ENCODE peak calls at places on chromosomes 1 and 21, in ten cellular contexts. One of them, this sample, is unnamed.
A peak's percentile ranks its signal among the peaks of the same experiment; 100 is the strongest.

GRCh38 chr1:197600751-197601150 is 174.5 kb downstream of the DENND1B start:
- DNase-seq in transverse colon: no peak
- DNase-seq in fibroblast of lung: no peak
- DNase-seq in Peyer's patch: no peak
- DNase-seq in CD8-positive, alpha-beta T cell: no peak
- DNase-seq in HCT116: no peak
- DNase-seq in cardiac muscle cell: no peak
- DNase-seq in astrocyte: no peak
- DNase-seq in stomach: no peak
- DNase-seq in thoracic aorta: no peak
- DNase-seq in this sample: no peak

GRCh38 chr1:63713041-63713440 is 60.8 kb upstream of the ROR1 start:
- DNase-seq in thoracic aorta: no peak
- DNase-seq in CD8-positive, alpha-beta T cell: no peak
- DNase-seq in Peyer's patch: no peak
- DNase-seq in transverse colon: no peak
- DNase-seq in stomach: no peak
- DNase-seq in cardiac muscle cell: no peak
- DNase-seq in astrocyte: no peak
- DNase-seq in fibroblast of lung: no peak
- DNase-seq in HCT116: no peak
- DNase-seq in this sample: no peak

GRCh38 chr1:4964634-4965345 is 310.4 kb downstream of the AJAP1 start:
- DNase-seq in stomach: no peak
- DNase-seq in CD8-positive, alpha-beta T cell: no peak
- DNase-seq in fibroblast of lung: no peak
- DNase-seq in Peyer's patch: no peak
- DNase-seq in astrocyte: no peak
- DNase-seq in thoracic aorta: no peak
- DNase-seq in transverse colon: no peak
- DNase-seq in cardiac muscle cell: no peak
- DNase-seq in HCT116: no peak
- DNase-seq in this sample: no peak

GRCh38 chr1:21099034-21099868 is 77.4 kb downstream of the EIF4G3 start:
- DNase-seq in thoracic aorta: no peak
- DNase-seq in HCT116: no peak
- DNase-seq in transverse colon: no peak
- DNase-seq in cardiac muscle cell: no peak
- DNase-seq in astrocyte: no peak
- DNase-seq in stomach: no peak
- DNase-seq in fibroblast of lung: peak; percentile 79
- DNase-seq in Peyer's patch: no peak
- DNase-seq in CD8-positive, alpha-beta T cell: no peak
- DNase-seq in this sample: no peak

GRCh38 chr1:8239039-8239305 is 78.9 kb upstream of the SLC45A1 start:
- DNase-seq in astrocyte: peak; percentile 46
- DNase-seq in Peyer's patch: peak; percentile 68
- DNase-seq in HCT116: peak; percentile 29
- DNase-seq in fibroblast of lung: peak; percentile 76
- DNase-seq in transverse colon: peak; percentile 66
- DNase-seq in CD8-positive, alpha-beta T cell: no peak
- DNase-seq in stomach: peak; percentile 37
- DNase-seq in cardiac muscle cell: no peak
- DNase-seq in thoracic aorta: no peak
- DNase-seq in this sample: peak; percentile 9

GRCh38 chr1:21451212-21451611 is 11.3 kb downstream of the NBPF3 start:
- DNase-seq in stomach: no peak
- DNase-seq in Peyer's patch: no peak
- DNase-seq in thoracic aorta: no peak
- DNase-seq in CD8-positive, alpha-beta T cell: no peak
- DNase-seq in cardiac muscle cell: no peak
- DNase-seq in transverse colon: no peak
- DNase-seq in HCT116: no peak
- DNase-seq in astrocyte: peak; percentile 84
- DNase-seq in fibroblast of lung: peak; percentile 84
- DNase-seq in this sample: no peak

GRCh38 chr1:33161061-33161681 is 20.7 kb downstream of the TRIM62 start:
- DNase-seq in transverse colon: no peak
- DNase-seq in HCT116: no peak
- DNase-seq in Peyer's patch: no peak
- DNase-seq in stomach: no peak
- DNase-seq in CD8-positive, alpha-beta T cell: no peak
- DNase-seq in astrocyte: peak; percentile 39
- DNase-seq in cardiac muscle cell: no peak
- DNase-seq in fibroblast of lung: peak; percentile 49
- DNase-seq in thoracic aorta: no peak
- DNase-seq in this sample: no peak

GRCh38 chr1:2236695-2237677 is 8.9 kb downstream of the SKI start:
- DNase-seq in CD8-positive, alpha-beta T cell: no peak
- DNase-seq in stomach: no peak
- DNase-seq in astrocyte: no peak
- DNase-seq in fibroblast of lung: no peak
- DNase-seq in transverse colon: no peak
- DNase-seq in thoracic aorta: no peak
- DNase-seq in HCT116: no peak
- DNase-seq in cardiac muscle cell: no peak
- DNase-seq in Peyer's patch: peak; percentile 80
- DNase-seq in this sample: peak; percentile 72

GRCh38 chr21:45163413-45164123 is 89.2 kb downstream of the ADARB1 start:
- DNase-seq in thoracic aorta: no peak
- DNase-seq in HCT116: no peak
- DNase-seq in cardiac muscle cell: no peak
- DNase-seq in fibroblast of lung: no peak
- DNase-seq in transverse colon: no peak
- DNase-seq in astrocyte: no peak
- DNase-seq in CD8-positive, alpha-beta T cell: no peak
- DNase-seq in Peyer's patch: no peak
- DNase-seq in stomach: no peak
- DNase-seq in this sample: no peak

GRCh38 chr21:45162809-45163208 is 88.4 kb downstream of the ADARB1 start:
- DNase-seq in stomach: no peak
- DNase-seq in astrocyte: no peak
- DNase-seq in Peyer's patch: no peak
- DNase-seq in fibroblast of lung: no peak
- DNase-seq in thoracic aorta: no peak
- DNase-seq in HCT116: no peak
- DNase-seq in cardiac muscle cell: no peak
- DNase-seq in transverse colon: no peak
- DNase-seq in CD8-positive, alpha-beta T cell: no peak
- DNase-seq in this sample: no peak

GRCh38 chr21:45162115-45162514 is 87.7 kb downstream of the ADARB1 start:
- DNase-seq in astrocyte: no peak
- DNase-seq in fibroblast of lung: no peak
- DNase-seq in cardiac muscle cell: no peak
- DNase-seq in HCT116: no peak
- DNase-seq in CD8-positive, alpha-beta T cell: no peak
- DNase-seq in stomach: no peak
- DNase-seq in transverse colon: no peak
- DNase-seq in Peyer's patch: no peak
- DNase-seq in thoracic aorta: no peak
- DNase-seq in this sample: no peak

GRCh38 chr21:45158491-45159423 is 84.4 kb downstream of the ADARB1 start:
- DNase-seq in Peyer's patch: no peak
- DNase-seq in astrocyte: no peak
- DNase-seq in transverse colon: no peak
- DNase-seq in cardiac muscle cell: no peak
- DNase-seq in HCT116: no peak
- DNase-seq in fibroblast of lung: no peak
- DNase-seq in stomach: no peak
- DNase-seq in thoracic aorta: no peak
- DNase-seq in CD8-positive, alpha-beta T cell: no peak
- DNase-seq in this sample: no peak

DNA sequence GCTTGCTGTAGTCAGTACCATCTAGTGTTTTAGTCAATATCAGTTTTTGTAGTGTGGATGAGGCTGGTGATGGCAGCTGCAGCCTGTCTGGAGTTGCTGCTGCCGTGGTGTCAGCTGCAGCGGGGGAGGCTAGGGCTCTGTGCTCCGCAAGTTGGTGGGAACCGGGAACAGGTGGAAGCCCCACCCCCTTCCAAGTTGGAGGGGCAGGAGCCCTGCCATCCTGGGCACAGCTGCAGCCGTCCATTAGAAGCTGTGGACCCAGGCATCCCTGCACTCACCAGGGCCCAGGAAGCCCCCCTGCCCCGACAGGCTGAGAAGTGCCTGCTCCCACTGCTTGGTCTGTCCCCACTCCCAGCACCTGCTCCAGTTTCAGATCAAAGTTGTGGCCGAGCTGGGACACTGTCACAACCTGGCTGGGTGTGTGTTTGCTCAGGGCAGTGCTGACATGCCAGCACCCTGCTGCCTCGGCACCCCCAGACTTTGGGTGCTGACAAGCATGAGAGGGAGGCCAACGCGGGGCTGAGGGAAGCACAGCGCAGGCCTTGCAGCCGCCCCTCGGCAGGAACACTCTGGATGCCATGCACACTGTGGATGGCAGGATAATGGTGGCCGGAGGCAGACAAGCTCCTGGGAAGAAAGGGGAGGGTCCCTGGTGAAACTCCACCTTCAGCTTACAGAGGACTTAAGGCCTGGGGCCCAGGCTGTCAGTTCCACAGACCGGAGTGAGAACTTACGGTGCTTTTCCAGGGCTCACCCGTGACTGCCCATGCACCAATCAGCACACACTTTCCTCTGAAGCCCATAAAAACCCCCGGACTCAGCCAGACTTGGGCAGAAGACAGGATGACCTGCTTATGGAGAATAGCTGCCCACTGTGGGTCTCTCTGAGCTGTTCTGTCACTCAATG is 86.9 kb downstream of the ADARB1 start:
- DNase-seq in astrocyte: no peak
- DNase-seq in transverse colon: no peak
- DNase-seq in fibroblast of lung: no peak
- DNase-seq in HCT116: no peak
- DNase-seq in stomach: no peak
- DNase-seq in CD8-positive, alpha-beta T cell: no peak
- DNase-seq in cardiac muscle cell: peak; percentile 27
- DNase-seq in Peyer's patch: no peak
- DNase-seq in thoracic aorta: no peak
- DNase-seq in this sample: no peak
- H3K9me3 ChIP-seq in astrocyte: peaks cover 2% of the 10 kb centered on the region
- H3K9me3 ChIP-seq in transverse colon: no peaks in the 10 kb centered on the region
- H3K9me3 ChIP-seq in fibroblast of lung: no peaks in the 10 kb centered on the region
- H3K9me3 ChIP-seq in HCT116: no peaks in the 10 kb centered on the region
- H3K9me3 ChIP-seq in stomach: no peaks in the 10 kb centered on the region
- H3K9me3 ChIP-seq in CD8-positive, alpha-beta T cell: no peaks in the 10 kb centered on the region
- H3K9me3 ChIP-seq in cardiac muscle cell: no peaks in the 10 kb centered on the region
- H3K9me3 ChIP-seq in Peyer's patch: no peaks in the 10 kb centered on the region
- H3K9me3 ChIP-seq in thoracic aorta: no peaks in the 10 kb centered on the region
- H3K9me3 ChIP-seq in this sample: no peaks in the 10 kb centered on the region

GRCh38 chr1:227603327-227603726 is 40.0 kb downstream of the ZNF678 start:
- DNase-seq in transverse colon: no peak
- DNase-seq in stomach: no peak
- DNase-seq in cardiac muscle cell: no peak
- DNase-seq in astrocyte: no peak
- DNase-seq in thoracic aorta: no peak
- DNase-seq in Peyer's patch: no peak
- DNase-seq in CD8-positive, alpha-beta T cell: no peak
- DNase-seq in fibroblast of lung: no peak
- DNase-seq in HCT116: no peak
- DNase-seq in this sample: no peak

GRCh38 chr1:227607336-227607898 is 44.1 kb downstream of the ZNF678 start:
- DNase-seq in Peyer's patch: no peak
- DNase-seq in HCT116: no peak
- DNase-seq in thoracic aorta: no peak
- DNase-seq in transverse colon: no peak
- DNase-seq in cardiac muscle cell: no peak
- DNase-seq in astrocyte: no peak
- DNase-seq in CD8-positive, alpha-beta T cell: no peak
- DNase-seq in fibroblast of lung: no peak
- DNase-seq in stomach: no peak
- DNase-seq in this sample: no peak

DNA sequence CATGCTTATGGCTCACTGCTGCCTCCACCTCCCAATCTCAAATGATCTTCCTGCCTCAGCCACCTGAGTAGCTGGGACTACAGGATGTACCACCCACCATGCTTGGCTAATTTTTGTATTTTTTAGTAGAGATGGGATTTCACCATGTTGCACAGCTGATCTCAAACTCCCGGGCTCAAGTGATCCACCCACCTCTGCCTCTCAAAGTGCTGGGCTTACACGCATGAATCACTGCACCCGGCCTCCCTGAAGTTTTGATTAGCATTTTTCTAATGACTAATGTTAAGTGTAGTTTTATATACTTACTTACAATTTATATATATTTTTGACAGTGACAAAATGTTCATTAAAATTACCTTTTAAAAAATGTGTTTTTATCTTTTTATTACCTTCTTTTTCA is 41.1 kb downstream of the ZNF678 start:
- DNase-seq in cardiac muscle cell: no peak
- DNase-seq in HCT116: no peak
- DNase-seq in stomach: no peak
- DNase-seq in transverse colon: no peak
- DNase-seq in astrocyte: peak; percentile 7
- DNase-seq in CD8-positive, alpha-beta T cell: no peak
- DNase-seq in thoracic aorta: no peak
- DNase-seq in fibroblast of lung: no peak
- DNase-seq in Peyer's patch: no peak
- DNase-seq in this sample: no peak
- H3K9me3 ChIP-seq in cardiac muscle cell: no peaks in the 10 kb centered on the region
- H3K9me3 ChIP-seq in HCT116: peaks cover 14% of the 10 kb centered on the region
- H3K9me3 ChIP-seq in stomach: peaks cover 85% of the 10 kb centered on the region
- H3K9me3 ChIP-seq in transverse colon: peaks cover 48% of the 10 kb centered on the region
- H3K9me3 ChIP-seq in astrocyte: peaks cover 5% of the 10 kb centered on the region
- H3K9me3 ChIP-seq in CD8-positive, alpha-beta T cell: no peaks in the 10 kb centered on the region
- H3K9me3 ChIP-seq in thoracic aorta: peaks cover 5% of the 10 kb centered on the region
- H3K9me3 ChIP-seq in fibroblast of lung: no peaks in the 10 kb centered on the region
- H3K9me3 ChIP-seq in Peyer's patch: peaks cover 21% of the 10 kb centered on the region
- H3K9me3 ChIP-seq in this sample: peaks cover 98% of the 10 kb centered on the region

DNA sequence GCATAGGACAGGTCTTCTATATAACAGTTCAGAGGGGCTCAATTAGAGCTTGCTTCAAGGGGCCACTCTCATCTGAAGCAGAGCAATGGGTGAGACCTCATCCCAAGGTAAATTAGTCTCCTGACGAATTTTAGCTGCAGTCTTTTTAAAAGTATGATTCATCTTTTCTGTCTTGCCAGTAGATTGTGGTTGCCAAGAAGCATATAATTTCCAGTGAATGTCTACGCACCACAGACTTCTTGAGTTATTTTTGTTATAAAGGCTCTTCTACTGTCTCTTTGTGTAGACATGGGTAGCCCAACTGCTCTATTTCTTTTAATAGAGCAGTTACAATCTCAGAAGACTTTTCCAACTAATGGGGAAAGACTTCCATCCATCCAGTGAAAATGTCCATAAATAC is 108.9 kb upstream of the FMN2 start:
- DNase-seq in thoracic aorta: no peak
- DNase-seq in fibroblast of lung: no peak
- DNase-seq in astrocyte: peak; percentile 43
- DNase-seq in HCT116: no peak
- DNase-seq in Peyer's patch: no peak
- DNase-seq in cardiac muscle cell: no peak
- DNase-seq in stomach: no peak
- DNase-seq in transverse colon: no peak
- DNase-seq in CD8-positive, alpha-beta T cell: no peak
- DNase-seq in this sample: no peak
- H3K9me3 ChIP-seq in thoracic aorta: no peaks in the 10 kb centered on the region
- H3K9me3 ChIP-seq in fibroblast of lung: no peaks in the 10 kb centered on the region
- H3K9me3 ChIP-seq in astrocyte: peaks cover 3% of the 10 kb centered on the region
- H3K9me3 ChIP-seq in HCT116: no peaks in the 10 kb centered on the region
- H3K9me3 ChIP-seq in Peyer's patch: peaks cover 6% of the 10 kb centered on the region
- H3K9me3 ChIP-seq in cardiac muscle cell: no peaks in the 10 kb centered on the region
- H3K9me3 ChIP-seq in stomach: peaks cover 43% of the 10 kb centered on the region
- H3K9me3 ChIP-seq in transverse colon: peaks cover 7% of the 10 kb centered on the region
- H3K9me3 ChIP-seq in CD8-positive, alpha-beta T cell: peaks cover 17% of the 10 kb centered on the region
- H3K9me3 ChIP-seq in this sample: peaks cover 66% of the 10 kb centered on the region

GRCh38 chr1:44881011-44881632 is 38.1 kb upstream of the PTCH2 start:
- DNase-seq in Peyer's patch: no peak
- DNase-seq in HCT116: no peak
- DNase-seq in CD8-positive, alpha-beta T cell: no peak
- DNase-seq in stomach: no peak
- DNase-seq in astrocyte: peak; percentile 91
- DNase-seq in transverse colon: no peak
- DNase-seq in cardiac muscle cell: no peak
- DNase-seq in thoracic aorta: no peak
- DNase-seq in fibroblast of lung: peak; percentile 59
- DNase-seq in this sample: no peak

GRCh38 chr1:44885406-44885805 is 42.4 kb upstream of the PTCH2 start:
- DNase-seq in stomach: no peak
- DNase-seq in astrocyte: no peak
- DNase-seq in fibroblast of lung: no peak
- DNase-seq in cardiac muscle cell: no peak
- DNase-seq in thoracic aorta: no peak
- DNase-seq in transverse colon: no peak
- DNase-seq in Peyer's patch: no peak
- DNase-seq in CD8-positive, alpha-beta T cell: no peak
- DNase-seq in HCT116: no peak
- DNase-seq in this sample: no peak

GRCh38 chr1:44890007-44890406 is 47.0 kb upstream of the PTCH2 start:
- DNase-seq in transverse colon: no peak
- DNase-seq in CD8-positive, alpha-beta T cell: no peak
- DNase-seq in astrocyte: no peak
- DNase-seq in Peyer's patch: no peak
- DNase-seq in HCT116: no peak
- DNase-seq in thoracic aorta: no peak
- DNase-seq in stomach: no peak
- DNase-seq in cardiac muscle cell: peak; percentile 5
- DNase-seq in fibroblast of lung: no peak
- DNase-seq in this sample: no peak

GRCh38 chr1:44884746-44885145 is 41.7 kb upstream of the PTCH2 start:
- DNase-seq in CD8-positive, alpha-beta T cell: no peak
- DNase-seq in astrocyte: no peak
- DNase-seq in thoracic aorta: no peak
- DNase-seq in Peyer's patch: no peak
- DNase-seq in HCT116: no peak
- DNase-seq in cardiac muscle cell: no peak
- DNase-seq in transverse colon: no peak
- DNase-seq in stomach: no peak
- DNase-seq in fibroblast of lung: no peak
- DNase-seq in this sample: no peak
- H3K9me3 ChIP-seq in CD8-positive, alpha-beta T cell: no peaks in the 10 kb centered on the region
- H3K9me3 ChIP-seq in astrocyte: peaks cover 2% of the 10 kb centered on the region
- H3K9me3 ChIP-seq in thoracic aorta: no peaks in the 10 kb centered on the region
- H3K9me3 ChIP-seq in Peyer's patch: no peaks in the 10 kb centered on the region
- H3K9me3 ChIP-seq in HCT116: peaks cover 13% of the 10 kb centered on the region
- H3K9me3 ChIP-seq in cardiac muscle cell: no peaks in the 10 kb centered on the region
- H3K9me3 ChIP-seq in transverse colon: peaks cover 3% of the 10 kb centered on the region
- H3K9me3 ChIP-seq in stomach: peaks cover 8% of the 10 kb centered on the region
- H3K9me3 ChIP-seq in fibroblast of lung: no peaks in the 10 kb centered on the region
- H3K9me3 ChIP-seq in this sample: peaks cover 50% of the 10 kb centered on the region

This sample was measured in spleen.